ENCODE peak calls at places on chromosome 2, in seven cellular contexts. G is upper lobe of right lung, O is GM03348, V is cardiac fibroblast, U is NCI-H1092 treated with DMSO at 0.1 percent for 48 hours, S is frontal cortex, Z is EH. Q is an unnamed sample.

GRCh38 chr2:144364988-144365738 is 154.8 kb downstream of the ZEB2 start:
- DNase-seq in U (no peak), O (no peak), G (no peak), V (peak), Z (peak), S (no peak), Q (peak)

GRCh38 chr2:99451280-99451679 is 38.5 kb downstream of the REV1 start:
- DNase-seq in V (no peak), U (no peak), Z (no peak), G (no peak), S (no peak), O (no peak), Q (no peak)

GRCh38 chr2:237456200-237456731 is 30.8 kb upstream of the MLPH start:
- DNase-seq in G (peak), Z (peak), V (peak), O (peak), U (peak), S (no peak), Q (peak)

GRCh38 chr2:6780765-6781274 is 84.9 kb downstream of the CMPK2 start:
- DNase-seq in U (peak), O (no peak), V (peak), S (no peak), G (peak), Z (peak), Q (no peak)

GRCh38 chr2:101638817-101639605 is 58.5 kb upstream of the MAP4K4 start:
- DNase-seq in U (peak), S (no peak), V (no peak), O (no peak), Z (no peak), G (no peak), Q (no peak)

GRCh38 chr2:68987051-68987503 is 12.6 kb downstream of the GKN1 start:
- DNase-seq in U (no peak), Z (no peak), S (no peak), G (no peak), V (no peak), O (no peak), Q (no peak)

GRCh38 chr2:85437488-85438290 is 19.2 kb downstream of the SH2D6 start:
- DNase-seq in V (peak), S (peak), G (peak), U (peak), Z (peak), O (peak), Q (peak)

GRCh38 chr2:20960003-20960402 is 83.9 kb downstream of the APOB start:
- DNase-seq in S (no peak), V (no peak), Z (no peak), O (no peak), U (no peak), G (no peak), Q (no peak)

GRCh38 chr2:119888673-119889072 is 124.2 kb upstream of the EPB41L5 start:
- DNase-seq in S (no peak), G (no peak), O (peak), Z (peak), U (no peak), V (peak), Q (peak)

GRCh38 chr2:200476836-200477235 is 33.0 kb downstream of the KCTD18 start:
- DNase-seq in V (no peak), U (peak), O (no peak), S (no peak), G (no peak), Z (no peak), Q (no peak)

GRCh38 chr2:44061469-44061868 is 65.7 kb upstream of the LRPPRC start:
- DNase-seq in V (no peak), Z (no peak), G (no peak), S (no peak), O (no peak), U (no peak), Q (no peak)

GRCh38 chr2:10322481-10322880 is 19.8 kb downstream of the HPCAL1 start:
- DNase-seq in V (no peak), S (no peak), Z (no peak), U (no peak), G (no peak), O (no peak), Q (no peak)

GRCh38 chr2:162344617-162344950 is 652 bp downstream of the GCA start:
- DNase-seq in S (no peak), O (no peak), U (no peak), Z (no peak), G (no peak), V (no peak), Q (no peak)